ENCODE peak calls at places on chromosomes 6 and 20, in six cellular contexts. One of them, this sample, is unnamed.

GRCh38 chr20:43569282-43569681 is 10.5 kb downstream of the SGK2 start:
- DNase-seq in body of pancreas: no peak
- DNase-seq in right lobe of liver: no peak
- DNase-seq in GM12892: no peak
- DNase-seq in ovary: no peak
- DNase-seq in stomach: no peak
- DNase-seq in this sample: no peak

GRCh38 chr6:162722633-162723032 is 4.9 kb downstream of the PRKN start:
- DNase-seq in body of pancreas: no peak
- DNase-seq in right lobe of liver: no peak
- DNase-seq in GM12892: no peak
- DNase-seq in ovary: no peak
- DNase-seq in stomach: no peak
- DNase-seq in this sample: no peak

GRCh38 chr6:84707161-84707560 is 57.2 kb downstream of the TBX18 start:
- DNase-seq in body of pancreas: no peak
- DNase-seq in right lobe of liver: no peak
- DNase-seq in GM12892: no peak
- DNase-seq in ovary: no peak
- DNase-seq in stomach: no peak
- DNase-seq in this sample: no peak

GRCh38 chr6:12265795-12266194 is 24.4 kb upstream of the EDN1 start:
- DNase-seq in body of pancreas: no peak
- DNase-seq in right lobe of liver: no peak
- DNase-seq in GM12892: no peak
- DNase-seq in ovary: no peak
- DNase-seq in stomach: no peak
- DNase-seq in this sample: no peak

GRCh38 chr6:134111062-134111677 is 58.7 kb upstream of the SLC2A12 start:
- DNase-seq in body of pancreas: peak; percentile 36
- DNase-seq in right lobe of liver: no peak
- DNase-seq in GM12892: peak; percentile 32
- DNase-seq in ovary: no peak
- DNase-seq in stomach: no peak
- DNase-seq in this sample: no peak

GRCh38 chr6:27531772-27532459 is 59.0 kb upstream of the ZNF184 start:
- DNase-seq in body of pancreas: no peak
- DNase-seq in right lobe of liver: no peak
- DNase-seq in GM12892: no peak
- DNase-seq in ovary: no peak
- DNase-seq in stomach: no peak
- DNase-seq in this sample: no peak

GRCh38 chr20:44104807-44105517 is 82.0 kb downstream of the JPH2 start:
- DNase-seq in body of pancreas: peak; percentile 20
- DNase-seq in right lobe of liver: peak; percentile 58
- DNase-seq in GM12892: no peak
- DNase-seq in ovary: no peak
- DNase-seq in stomach: no peak
- DNase-seq in this sample: no peak

GRCh38 chr20:33250666-33251065 is 14.9 kb downstream of the BPIFA1 start:
- DNase-seq in body of pancreas: no peak
- DNase-seq in right lobe of liver: no peak
- DNase-seq in GM12892: no peak
- DNase-seq in ovary: no peak
- DNase-seq in stomach: no peak
- DNase-seq in this sample: no peak

GRCh38 chr6:25051083-25051482 is 115.3 kb upstream of the RIPOR2 start:
- DNase-seq in body of pancreas: no peak
- DNase-seq in right lobe of liver: no peak
- DNase-seq in GM12892: no peak
- DNase-seq in ovary: no peak
- DNase-seq in stomach: no peak
- DNase-seq in this sample: no peak

GRCh38 chr6:158220786-158221442 is 52.8 kb downstream of the GTF2H5 start:
- DNase-seq in body of pancreas: peak; percentile 82
- DNase-seq in right lobe of liver: peak; percentile 84
- DNase-seq in GM12892: peak; percentile 53
- DNase-seq in ovary: peak; percentile 87
- DNase-seq in stomach: peak; percentile 85
- DNase-seq in this sample: peak; percentile 95

GRCh38 chr6:93424303-93425064 is 5.1 kb upstream of the EPHA7 start:
- DNase-seq in body of pancreas: no peak
- DNase-seq in right lobe of liver: no peak
- DNase-seq in GM12892: no peak
- DNase-seq in ovary: no peak
- DNase-seq in stomach: no peak
- DNase-seq in this sample: no peak

GRCh38 chr6:132228894-132229293 is 172.4 kb downstream of the MOXD1 start:
- DNase-seq in body of pancreas: no peak
- DNase-seq in right lobe of liver: no peak
- DNase-seq in GM12892: no peak
- DNase-seq in ovary: no peak
- DNase-seq in stomach: no peak
- DNase-seq in this sample: no peak

GRCh38 chr6:167827588-167828324 is 1.0 kb downstream of the AFDN start:
- DNase-seq in body of pancreas: peak; percentile 70
- DNase-seq in right lobe of liver: peak; percentile 72
- DNase-seq in GM12892: peak; percentile 38
- DNase-seq in ovary: peak; percentile 75
- DNase-seq in stomach: peak; percentile 61
- DNase-seq in this sample: peak; percentile 89

GRCh38 chr6:161268526-161269210 is 5.2 kb downstream of the AGPAT4 start:
- DNase-seq in body of pancreas: no peak
- DNase-seq in right lobe of liver: no peak
- DNase-seq in GM12892: no peak
- DNase-seq in ovary: no peak
- DNase-seq in stomach: no peak
- DNase-seq in this sample: no peak

GRCh38 chr20:56574531-56575142 is 41.6 kb downstream of the FAM209B start:
- DNase-seq in body of pancreas: no peak
- DNase-seq in right lobe of liver: no peak
- DNase-seq in GM12892: no peak
- DNase-seq in ovary: no peak
- DNase-seq in stomach: no peak
- DNase-seq in this sample: no peak

GRCh38 chr6:78910611-78911134 is 43.3 kb downstream of the IRAK1BP1 start:
- DNase-seq in body of pancreas: peak; percentile 35
- DNase-seq in right lobe of liver: no peak
- DNase-seq in GM12892: peak; percentile 31
- DNase-seq in ovary: no peak
- DNase-seq in stomach: no peak
- DNase-seq in this sample: peak; percentile 26

GRCh38 chr6:257774-258173 is 34.5 kb upstream of the DUSP22 start:
- DNase-seq in body of pancreas: no peak
- DNase-seq in right lobe of liver: no peak
- DNase-seq in GM12892: no peak
- DNase-seq in ovary: no peak
- DNase-seq in stomach: no peak
- DNase-seq in this sample: no peak

DNA sequence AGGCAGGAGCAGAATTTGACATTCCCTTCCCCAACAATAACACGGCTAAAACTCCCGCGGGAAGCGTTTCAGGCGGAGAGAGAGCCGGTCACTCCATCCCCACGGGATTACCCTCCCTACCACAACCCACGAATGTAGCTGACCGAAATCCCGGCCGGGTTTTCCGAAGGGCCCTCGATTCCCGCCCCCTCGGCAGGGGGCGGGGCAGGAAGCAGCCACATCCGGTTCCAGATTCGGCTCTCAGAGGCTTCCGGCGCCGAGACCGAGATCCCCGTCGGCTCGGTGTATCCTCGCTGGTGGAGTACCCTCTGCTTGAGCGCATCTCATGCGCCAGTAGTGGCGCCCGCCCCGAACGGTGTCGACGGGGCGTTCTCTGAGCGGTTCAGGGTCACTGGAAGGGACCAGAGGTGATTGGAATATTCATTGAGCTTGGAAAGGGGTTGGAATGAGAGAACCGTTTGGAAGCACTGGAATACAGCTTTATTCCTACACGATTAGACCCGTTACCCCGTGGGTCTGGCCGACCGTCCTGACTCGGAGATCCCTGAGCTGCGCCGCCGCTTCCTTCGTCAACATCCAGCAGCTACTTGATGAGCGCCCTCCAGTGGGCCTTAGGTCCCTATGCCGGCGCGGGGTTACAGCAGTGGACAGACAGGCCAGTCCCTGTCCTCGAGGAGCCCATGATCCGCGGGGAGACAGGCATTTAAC is 649 bp upstream of the RGL2 start:
- DNase-seq in body of pancreas: peak; percentile 90
- DNase-seq in right lobe of liver: peak; percentile 92
- DNase-seq in GM12892: peak; percentile 93
- DNase-seq in ovary: peak; percentile 93
- DNase-seq in stomach: peak; percentile 91
- DNase-seq in this sample: peak; percentile 97
- TF ChIP-seq POLR2A in body of pancreas: peak; percentile 76
- TF ChIP-seq POLR2A in right lobe of liver: peak; percentile 79
- TF ChIP-seq POLR2A in GM12892: peak; percentile 78
- TF ChIP-seq POLR2A in ovary: peak; percentile 77
- TF ChIP-seq POLR2A in stomach: peak; percentile 38
- TF ChIP-seq POLR2A in this sample: no peak

GRCh38 chr20:58993332-58994248 is 12.5 kb downstream of the NELFCD start:
- DNase-seq in body of pancreas: no peak
- DNase-seq in right lobe of liver: peak; percentile 49
- DNase-seq in GM12892: no peak
- DNase-seq in ovary: no peak
- DNase-seq in stomach: no peak
- DNase-seq in this sample: no peak
- TF ChIP-seq POLR2A in body of pancreas: no peak
- TF ChIP-seq POLR2A in right lobe of liver: no peak
- TF ChIP-seq POLR2A in GM12892: peak; percentile 38
- TF ChIP-seq POLR2A in ovary: no peak
- TF ChIP-seq POLR2A in stomach: no peak
- TF ChIP-seq POLR2A in this sample: no peak

GRCh38 chr20:31908016-31908415 is 37.6 kb downstream of the TTLL9 start:
- DNase-seq in body of pancreas: no peak
- DNase-seq in right lobe of liver: no peak
- DNase-seq in GM12892: no peak
- DNase-seq in ovary: no peak
- DNase-seq in stomach: no peak
- DNase-seq in this sample: no peak

GRCh38 chr20:31908424-31908823 is 38.0 kb downstream of the TTLL9 start:
- DNase-seq in body of pancreas: no peak
- DNase-seq in right lobe of liver: no peak
- DNase-seq in GM12892: no peak
- DNase-seq in ovary: no peak
- DNase-seq in stomach: no peak
- DNase-seq in this sample: no peak

GRCh38 chr20:31910071-31910803 is 39.8 kb downstream of the TTLL9 start:
- DNase-seq in body of pancreas: no peak
- DNase-seq in right lobe of liver: no peak
- DNase-seq in GM12892: no peak
- DNase-seq in ovary: no peak
- DNase-seq in stomach: no peak
- DNase-seq in this sample: no peak

GRCh38 chr20:31907046-31907445 is 36.6 kb downstream of the TTLL9 start:
- DNase-seq in body of pancreas: no peak
- DNase-seq in right lobe of liver: no peak
- DNase-seq in GM12892: no peak
- DNase-seq in ovary: no peak
- DNase-seq in stomach: no peak
- DNase-seq in this sample: no peak

DNA sequence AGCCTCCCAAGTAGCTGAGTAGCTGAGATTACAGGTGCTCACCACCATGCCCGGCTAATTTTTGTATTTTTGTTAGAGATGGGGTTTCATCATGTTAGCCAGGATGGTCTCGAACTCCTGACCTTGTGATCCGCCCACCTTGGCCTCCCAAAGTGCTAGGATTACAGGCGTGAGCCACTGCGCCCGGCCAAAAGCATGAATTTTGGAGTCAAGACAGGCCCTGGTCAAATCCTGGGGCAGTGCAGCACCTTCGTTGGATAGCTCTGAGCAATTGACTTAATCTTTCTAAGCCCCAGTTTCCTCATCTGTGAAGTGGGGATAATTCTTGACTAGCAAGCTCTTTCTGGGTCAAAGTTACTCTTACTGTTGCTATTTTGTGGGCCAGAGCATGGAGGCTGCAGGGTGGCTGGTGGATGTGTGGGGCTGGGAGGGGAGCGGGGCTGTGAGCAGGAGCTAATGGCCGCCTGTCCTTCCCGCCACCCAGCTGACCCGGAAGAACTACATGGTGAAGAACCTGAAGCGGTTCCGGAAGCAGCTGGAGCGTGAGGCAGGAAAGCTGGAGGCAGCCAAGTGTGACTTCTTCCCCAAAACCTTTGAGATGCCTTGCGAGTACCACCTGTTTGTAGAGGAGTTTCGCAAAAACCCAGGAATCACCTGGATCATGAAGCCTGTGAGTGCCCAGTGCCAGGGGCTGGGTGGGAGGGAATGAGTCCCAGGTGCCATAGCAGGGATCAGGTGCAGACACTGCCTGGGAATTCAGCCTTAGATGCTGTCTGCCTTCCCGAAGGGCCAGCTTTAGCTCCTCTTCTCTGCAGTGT is 39.0 kb downstream of the TTLL9 start:
- DNase-seq in body of pancreas: no peak
- DNase-seq in right lobe of liver: no peak
- DNase-seq in GM12892: no peak
- DNase-seq in ovary: no peak
- DNase-seq in stomach: no peak
- DNase-seq in this sample: no peak
- TF ChIP-seq POLR2A in body of pancreas: no peak
- TF ChIP-seq POLR2A in right lobe of liver: no peak
- TF ChIP-seq POLR2A in GM12892: no peak
- TF ChIP-seq POLR2A in ovary: no peak
- TF ChIP-seq POLR2A in stomach: no peak
- TF ChIP-seq POLR2A in this sample: no peak

DNA sequence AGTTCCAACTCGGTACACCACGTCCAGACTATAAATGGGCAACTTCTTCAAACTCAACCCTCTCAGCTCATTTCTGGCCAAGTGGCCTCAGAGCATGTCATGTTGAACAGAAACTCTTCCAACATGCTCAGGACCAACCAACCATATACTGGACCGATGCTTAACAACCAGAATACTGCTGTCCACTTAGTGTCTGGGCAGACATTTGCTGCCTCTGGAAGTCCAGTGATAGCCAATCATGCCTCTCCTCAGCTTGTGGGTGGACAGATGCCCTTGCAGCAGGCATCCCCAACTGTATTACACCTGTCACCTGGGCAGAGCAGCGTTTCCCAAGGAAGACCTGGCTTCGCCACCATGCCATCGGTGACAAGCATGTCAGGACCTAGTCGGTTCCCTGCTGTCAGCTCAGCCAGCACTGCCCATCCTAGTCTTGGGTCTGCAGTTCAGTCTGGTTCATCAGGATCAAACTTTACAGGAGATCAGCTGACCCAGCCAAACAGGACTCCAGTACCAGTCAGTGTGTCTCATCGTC is 47.8 kb downstream of the BICRAL start:
- DNase-seq in body of pancreas: no peak
- DNase-seq in right lobe of liver: no peak
- DNase-seq in GM12892: no peak
- DNase-seq in ovary: no peak
- DNase-seq in stomach: no peak
- DNase-seq in this sample: no peak
- TF ChIP-seq POLR2A in body of pancreas: no peak
- TF ChIP-seq POLR2A in right lobe of liver: no peak
- TF ChIP-seq POLR2A in GM12892: no peak
- TF ChIP-seq POLR2A in ovary: no peak
- TF ChIP-seq POLR2A in stomach: no peak
- TF ChIP-seq POLR2A in this sample: no peak